ENCODE peak calls at places on chromosomes 4 and X, in five cellular contexts. L is central memory CD8-positive, alpha-beta T cell; Z is amygdala; H is frontal cortex; Y is left ventricle myocardium inferior. F is an unnamed sample.

GRCh38 chrX:135892781-135893180 is 463 bp downstream of the CT45A10 start:
- DNase-seq in L (no peak), Z (no peak), H (no peak), Y (no peak), F (no peak)

GRCh38 chr4:140185725-140186124 is 31.7 kb upstream of the MAML3 start:
- DNase-seq in L (no peak), Z (no peak), H (no peak), Y (no peak), F (no peak)

GRCh38 chrX:150032742-150033141 is 94.5 kb upstream of the EOLA2 start:
- DNase-seq in L (no peak), Z (no peak), H (no peak), Y (no peak), F (no peak)

GRCh38 chrX:19682712-19683331 is 167.5 kb upstream of the MAP3K15 start:
- DNase-seq in L (peak), Z (no peak), H (no peak), Y (peak), F (peak)

GRCh38 chrX:143095841-143096240 is 70.1 kb downstream of the SPANXN4 start:
- DNase-seq in L (no peak), Z (no peak), H (no peak), Y (no peak), F (no peak)

GRCh38 chrX:84153538-84153937 is 34.5 kb downstream of the RPS6KA6 start:
- DNase-seq in L (no peak), Z (no peak), H (no peak), Y (no peak), F (no peak)

GRCh38 chr4:25172964-25173917 is 13.0 kb upstream of the SEPSECS start:
- DNase-seq in L (no peak), Z (no peak), H (no peak), Y (no peak), F (no peak)

GRCh38 chrX:134948333-134949241 is 42.2 kb upstream of the SMIM10 start:
- DNase-seq in L (no peak), Z (no peak), H (no peak), Y (peak), F (no peak)

GRCh38 chr4:3836041-3836801 is 70.0 kb downstream of the ADRA2C start:
- DNase-seq in L (no peak), Z (no peak), H (no peak), Y (no peak), F (no peak)

GRCh38 chr4:2804449-2804972 is 11.6 kb downstream of the SH3BP2 start:
- DNase-seq in L (no peak), Z (no peak), H (no peak), Y (peak), F (no peak)

GRCh38 chrX:141832247-141832646 is 5.9 kb upstream of the MAGEC3 start:
- DNase-seq in L (no peak), Z (no peak), H (no peak), Y (no peak), F (no peak)

GRCh38 chr4:98603683-98604573 is 54.5 kb downstream of the TSPAN5 start:
- DNase-seq in L (no peak), Z (no peak), H (no peak), Y (no peak), F (no peak)

GRCh38 chr4:4200624-4201023 is 26.1 kb downstream of the OTOP1 start:
- DNase-seq in L (no peak), Z (no peak), H (no peak), Y (no peak), F (no peak)

GRCh38 chr4:69823481-69824186 is 36.3 kb downstream of the SULT1E1 start:
- DNase-seq in L (no peak), Z (no peak), H (no peak), Y (no peak), F (no peak)

GRCh38 chr4:22202351-22203343 is 254.1 kb upstream of the KCNIP4 start:
- DNase-seq in L (no peak), Z (no peak), H (no peak), Y (no peak), F (no peak)

GRCh38 chrX:111349934-111350333 is 62.1 kb downstream of the DCX start:
- DNase-seq in L (no peak), Z (no peak), H (no peak), Y (no peak), F (no peak)

GRCh38 chrX:45505214-45505613 is 304.5 kb upstream of the DIPK2B start:
- DNase-seq in L (no peak), Z (no peak), H (no peak), Y (no peak), F (no peak)

GRCh38 chr4:2266181-2266580 is 4.3 kb upstream of the MXD4 start:
- DNase-seq in L (no peak), Z (no peak), H (peak), Y (peak), F (no peak)

GRCh38 chr4:118683513-118683912 is 1.7 kb upstream of the METTL14 start:
- DNase-seq in L (no peak), Z (no peak), H (no peak), Y (no peak), F (no peak)